ENCODE peak calls at places on chromosomes 6 and 20, in nine cellular contexts. W is neuronal stem cell; P is NCI-H774; Z is SK-N-MC; R is activated CD4-positive, alpha-beta memory T cell treated with anti-CD3 and anti-CD28 coated beads, Interleukin-2, amount 10 ng/mL, durations not matched to agents 7 days and 5 days; G is frontal cortex; K is NCI-H1417; E is sciatic nerve; T is stimulated activated CD4-positive, alpha-beta T cell treated with anti-CD3 and anti-CD28 coated beads, Interleukin-4, amount 100 ng/mL, for 48 hours. C is an unnamed sample.

GRCh38 chr6:41733707-41734665 is 1.4 kb downstream of the TFEB start:
- DNase-seq in W (peak; percentile 69), P (peak; percentile 83), Z (no peak), R (peak; percentile 73), G (peak; percentile 90), K (peak; percentile 55), E (peak; percentile 85), T (peak; percentile 22), C (no peak)

GRCh38 chr20:44610313-44610965 is 28.1 kb downstream of the PKIG start:
- DNase-seq in W (no peak), P (no peak), Z (no peak), R (no peak), G (no peak), K (no peak), E (no peak), T (no peak), C (no peak)

GRCh38 chr6:85594197-85594930 is 706 bp upstream of the SNX14 start:
- DNase-seq in W (no peak), P (peak; percentile 52), Z (peak; percentile 37), R (no peak), G (peak; percentile 23), K (no peak), E (no peak), T (peak; percentile 32), C (no peak)

GRCh38 chr6:145245119-145245518 is 490.2 kb downstream of the EPM2A start:
- DNase-seq in W (no peak), P (no peak), Z (no peak), R (no peak), G (no peak), K (no peak), E (no peak), T (no peak), C (no peak)

GRCh38 chr6:73028124-73028766 is 197.1 kb downstream of the KHDC1L start:
- DNase-seq in W (no peak), P (no peak), Z (no peak), R (no peak), G (no peak), K (no peak), E (no peak), T (no peak), C (no peak)

GRCh38 chr20:47574616-47575401 is 73.1 kb downstream of the NCOA3 start:
- DNase-seq in W (no peak), P (peak; percentile 81), Z (peak; percentile 88), R (no peak), G (no peak), K (no peak), E (no peak), T (no peak), C (no peak)

GRCh38 chr20:53331151-53331973 is 262.3 kb downstream of the ZNF217 start:
- DNase-seq in W (no peak), P (no peak), Z (no peak), R (no peak), G (no peak), K (no peak), E (no peak), T (no peak), C (no peak)

GRCh38 chr20:43925786-43926185 is 11.1 kb downstream of the TOX2 start:
- DNase-seq in W (no peak), P (no peak), Z (peak; percentile 89), R (no peak), G (no peak), K (peak; percentile 25), E (no peak), T (no peak), C (no peak)

GRCh38 chr6:140002406-140003022 is 628.1 kb upstream of the CITED2 start:
- DNase-seq in W (no peak), P (no peak), Z (no peak), R (no peak), G (no peak), K (no peak), E (no peak), T (no peak), C (no peak)

GRCh38 chr20:53345536-53346070 is 248.0 kb downstream of the ZNF217 start:
- DNase-seq in W (no peak), P (no peak), Z (no peak), R (no peak), G (no peak), K (no peak), E (no peak), T (no peak), C (no peak)

GRCh38 chr20:11906626-11907480 is 10.8 kb upstream of the BTBD3 start:
- DNase-seq in W (no peak), P (peak; percentile 50), Z (no peak), R (no peak), G (no peak), K (no peak), E (no peak), T (no peak), C (no peak)

GRCh38 chr20:33811763-33812672 is 870 bp downstream of the CHMP4B start:
- DNase-seq in W (no peak), P (no peak), Z (no peak), R (peak; percentile 31), G (no peak), K (no peak), E (peak; percentile 75), T (no peak), C (no peak)

GRCh38 chr20:36468149-36469000 is 72.9 kb upstream of the MYL9 start:
- DNase-seq in W (no peak), P (peak; percentile 40), Z (no peak), R (no peak), G (peak; percentile 34), K (no peak), E (no peak), T (no peak), C (no peak)

GRCh38 chr6:12097791-12098190 is 85.7 kb downstream of the HIVEP1 start:
- DNase-seq in W (no peak), P (no peak), Z (no peak), R (no peak), G (no peak), K (no peak), E (no peak), T (no peak), C (no peak)

GRCh38 chr6:46138281-46138680 is 8.5 kb downstream of the ENPP4 start:
- DNase-seq in W (no peak), P (peak; percentile 4), Z (no peak), R (no peak), G (no peak), K (peak; percentile 17), E (no peak), T (no peak), C (no peak)

GRCh38 chr6:15400572-15401004 is 154.7 kb downstream of the JARID2 start:
- DNase-seq in W (no peak), P (peak; percentile 51), Z (no peak), R (no peak), G (peak; percentile 44), K (peak; percentile 34), E (peak; percentile 76), T (no peak), C (no peak)

GRCh38 chr20:16052406-16052805 is 520.8 kb downstream of the KIF16B start:
- DNase-seq in W (no peak), P (no peak), Z (no peak), R (no peak), G (peak; percentile 2), K (no peak), E (no peak), T (no peak), C (no peak)

C was measured in mesenteric fat pad.